ENCODE peak calls at places on chromosomes 11 and 22, in nine cellular contexts. R, G, H, B, P, Z, C, S and V are unnamed samples.

GRCh38 chr11:106231591-106231990 is 154.1 kb downstream of the AASDHPPT start:
- DNase-seq in P (peak), R (peak), B (peak), C (no peak), G (no peak), Z (no peak), H (no peak), S (no peak), V (peak)

GRCh38 chr22:49568751-49569285 is 258.9 kb downstream of the BRD1 start:
- DNase-seq in S (peak), Z (no peak), G (no peak), C (no peak), B (no peak), H (no peak), P (no peak), R (no peak), V (no peak)

GRCh38 chr22:36982136-36982535 is 37.1 kb downstream of the TST start:
- DNase-seq in S (no peak), C (no peak), P (no peak), B (no peak), R (no peak), Z (no peak), H (no peak), G (no peak), V (no peak)

GRCh38 chr11:110447897-110448522 is 18.3 kb downstream of the FDX1 start:
- DNase-seq in C (no peak), R (no peak), B (no peak), P (peak), Z (no peak), G (no peak), H (no peak), S (no peak), V (peak)

GRCh38 chr22:28788601-28789000 is 11.8 kb downstream of the XBP1 start:
- DNase-seq in Z (no peak), H (no peak), P (no peak), C (no peak), S (no peak), G (no peak), R (no peak), B (no peak), V (no peak)

GRCh38 chr22:36431977-36432376 is 44.2 kb upstream of the MYH9 start:
- DNase-seq in B (no peak), P (no peak), S (no peak), Z (no peak), R (no peak), G (no peak), H (no peak), C (no peak), V (no peak)

GRCh38 chr11:35304393-35304790 is 115.0 kb downstream of the SLC1A2 start:
- DNase-seq in S (peak), C (no peak), G (no peak), P (peak), Z (no peak), R (peak), H (no peak), B (peak), V (peak)

GRCh38 chr11:83583953-83584352 is 297.8 kb upstream of the CCDC90B start:
- DNase-seq in B (peak), G (no peak), H (no peak), R (no peak), C (no peak), S (no peak), Z (no peak), P (peak), V (peak)

GRCh38 chr11:69732910-69733309 is 29.1 kb upstream of the FGF19 start:
- DNase-seq in C (no peak), H (no peak), R (no peak), S (no peak), P (peak), G (no peak), Z (no peak), B (no peak), V (no peak)

GRCh38 chr11:36361472-36361871 is 65.4 kb downstream of the PRR5L start:
- DNase-seq in R (no peak), G (no peak), H (no peak), P (peak), S (no peak), C (no peak), Z (no peak), B (peak), V (no peak)

GRCh38 chr11:65183201-65183891 is 1.6 kb downstream of the CAPN1 start:
- DNase-seq in Z (no peak), S (peak), P (no peak), C (no peak), H (no peak), G (no peak), B (no peak), R (no peak), V (no peak)

GRCh38 chr22:46734830-46735453 is 3.1 kb downstream of the CERK start:
- DNase-seq in R (no peak), C (no peak), S (no peak), Z (peak), H (no peak), G (no peak), B (no peak), P (no peak), V (no peak)

GRCh38 chr11:102347526-102348331 is 715 bp downstream of the BIRC2 start:
- DNase-seq in P (peak), B (peak), G (no peak), C (no peak), H (no peak), S (no peak), Z (no peak), R (no peak), V (peak)

GRCh38 chr11:59097113-59097708 is 9.8 kb upstream of the FAM111B start:
- DNase-seq in Z (peak), R (peak), S (peak), C (no peak), G (no peak), B (peak), P (peak), H (peak), V (peak)

GRCh38 chr22:37739000-37739399 is 42.2 kb downstream of the TRIOBP start:
- DNase-seq in G (peak), P (no peak), B (no peak), H (no peak), Z (no peak), R (no peak), C (no peak), S (no peak), V (peak)

GRCh38 chr22:36454916-36455570 is 26.4 kb downstream of the TXN2 start:
- DNase-seq in B (peak), P (peak), H (peak), G (peak), Z (peak), R (no peak), C (no peak), S (peak), V (peak)

GRCh38 chr22:35134637-35135036 is 68.7 kb downstream of the ISX start:
- DNase-seq in R (no peak), S (no peak), Z (no peak), P (no peak), H (no peak), G (no peak), B (no peak), C (no peak), V (no peak)

GRCh38 chr11:834371-835316 is 1.9 kb downstream of the CD151 start:
- DNase-seq in S (peak), H (peak), R (peak), Z (no peak), C (no peak), P (peak), G (no peak), B (peak), V (peak)

GRCh38 chr11:12195773-12196172 is 85.4 kb downstream of the MICAL2 start:
- DNase-seq in G (no peak), S (no peak), Z (peak), H (no peak), C (no peak), R (no peak), P (no peak), B (no peak), V (no peak)

GRCh38 chr22:48751539-48752437 is 1075.9 kb downstream of the BRD1 start:
- DNase-seq in G (peak), R (no peak), S (no peak), P (no peak), B (no peak), H (no peak), Z (no peak), C (no peak), V (no peak)

GRCh38 chr11:42237701-42238235 is 778.3 kb upstream of the LRRC4C start:
- DNase-seq in B (peak), G (no peak), P (peak), C (no peak), S (no peak), Z (no peak), R (no peak), H (no peak), V (peak)